ENCODE peak calls at places on chromosome 14, in eight cellular contexts. W is IMR-90, C is lower leg skin, V is uterus, J is sigmoid colon, O is thoracic aorta, A is tibial artery, N is astrocyte of the spinal cord. B is an unnamed sample.

GRCh38 chr14:87833026-87833425 is 160.0 kb downstream of the GALC start:
- DNase-seq in W (no peak), C (no peak), V (no peak), J (no peak), O (no peak), A (no peak), N (no peak), B (no peak)

GRCh38 chr14:94143711-94144110 is 14.3 kb upstream of the IFI27L2 start:
- DNase-seq in W (no peak), C (no peak), V (no peak), J (no peak), O (no peak), A (no peak), N (no peak), B (no peak)

GRCh38 chr14:74429991-74430390 is 4.0 kb upstream of the SYNDIG1L start:
- DNase-seq in W (no peak), C (no peak), V (no peak), J (no peak), O (no peak), A (peak; percentile 44), N (no peak), B (no peak)

GRCh38 chr14:93764211-93764659 is 24.1 kb downstream of the PRIMA1 start:
- DNase-seq in W (peak; percentile 20), C (no peak), V (peak; percentile 85), J (peak; percentile 92), O (peak; percentile 21), A (peak; percentile 86), N (no peak), B (peak; percentile 74)

GRCh38 chr14:71595441-71595840 is 336.8 kb upstream of the RGS6 start:
- DNase-seq in W (no peak), C (no peak), V (no peak), J (no peak), O (no peak), A (no peak), N (no peak), B (no peak)

GRCh38 chr14:55913324-55914035 is 204.7 kb upstream of the PELI2 start:
- DNase-seq in W (peak; percentile 56), C (no peak), V (no peak), J (no peak), O (no peak), A (peak; percentile 83), N (peak; percentile 73), B (peak; percentile 81)

GRCh38 chr14:61609143-61609851 is 86.0 kb upstream of the HIF1A start:
- DNase-seq in W (peak; percentile 66), C (no peak), V (peak; percentile 29), J (no peak), O (no peak), A (no peak), N (peak; percentile 77), B (peak; percentile 75)

GRCh38 chr14:33848706-33849454 is 102.0 kb downstream of the EGLN3 start:
- DNase-seq in W (peak; percentile 10), C (no peak), V (peak; percentile 30), J (peak; percentile 71), O (no peak), A (peak; percentile 73), N (peak; percentile 68), B (peak; percentile 57)

GRCh38 chr14:22426711-22427110 is 162.3 kb downstream of the DAD1 start:
- DNase-seq in W (no peak), C (no peak), V (no peak), J (no peak), O (no peak), A (no peak), N (no peak), B (no peak)

GRCh38 chr14:79586401-79586800 is 624.9 kb downstream of the DIO2 start:
- DNase-seq in W (no peak), C (no peak), V (no peak), J (no peak), O (no peak), A (no peak), N (no peak), B (no peak)

GRCh38 chr14:33280646-33281045 is 342.0 kb downstream of the NPAS3 start:
- DNase-seq in W (no peak), C (no peak), V (no peak), J (no peak), O (no peak), A (no peak), N (peak; percentile 16), B (peak; percentile 76)

GRCh38 chr14:51443195-51444018 is 203.4 kb downstream of the TMX1 start:
- DNase-seq in W (peak; percentile 61), C (no peak), V (no peak), J (no peak), O (no peak), A (no peak), N (peak; percentile 22), B (peak; percentile 81)

GRCh38 chr14:76901171-76902055 is 75.2 kb downstream of the LRRC74A start:
- DNase-seq in W (peak; percentile 9), C (no peak), V (no peak), J (peak; percentile 84), O (no peak), A (no peak), N (no peak), B (no peak)

GRCh38 chr14:20412876-20413784 is at the start of gene TEP1:
- DNase-seq in W (peak; percentile 79), C (peak; percentile 89), V (peak; percentile 87), J (peak; percentile 95), O (peak; percentile 64), A (peak; percentile 94), N (peak; percentile 87), B (peak; percentile 72)
- H3K4me3 ChIP-seq in W (peak within 1 kb of the TSS; percentile 79), C (peak within 1 kb of the TSS; percentile 77), V (peak within 1 kb of the TSS; percentile 77), J (peak within 1 kb of the TSS; percentile 74), O (peak within 1 kb of the TSS; percentile 91), A (peak within 1 kb of the TSS; percentile 91), N (peak within 1 kb of the TSS; percentile 97), B (peak within 1 kb of the TSS; percentile 91)

DNA sequence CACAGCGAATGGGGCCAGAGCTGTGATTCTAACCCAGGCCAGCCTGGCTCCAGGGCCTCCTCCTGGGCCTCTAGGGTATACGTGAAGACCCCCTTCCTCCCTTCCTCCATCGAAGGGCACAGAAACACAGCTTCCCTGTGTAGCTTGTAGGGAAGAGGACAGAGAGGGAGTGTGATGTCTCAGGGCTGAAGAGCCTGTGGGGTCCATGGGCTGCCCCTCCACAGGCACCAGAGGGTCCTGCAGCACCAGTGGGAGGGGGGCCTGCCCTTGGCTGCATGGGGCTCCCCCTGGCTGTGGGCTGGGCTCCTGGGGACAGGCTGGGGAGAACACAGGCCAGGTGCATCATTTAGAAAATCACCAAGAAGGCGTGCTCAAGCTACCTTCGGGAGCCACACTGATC is 178.5 kb downstream of the CALM1 start:
- DNase-seq in W (no peak), C (no peak), V (no peak), J (no peak), O (no peak), A (no peak), N (no peak), B (no peak)
- TF ChIP-seq CTCF in W (no peak), C (no peak), V (no peak), J (no peak), O (no peak), A (no peak), N (no peak), B (no peak)

DNA sequence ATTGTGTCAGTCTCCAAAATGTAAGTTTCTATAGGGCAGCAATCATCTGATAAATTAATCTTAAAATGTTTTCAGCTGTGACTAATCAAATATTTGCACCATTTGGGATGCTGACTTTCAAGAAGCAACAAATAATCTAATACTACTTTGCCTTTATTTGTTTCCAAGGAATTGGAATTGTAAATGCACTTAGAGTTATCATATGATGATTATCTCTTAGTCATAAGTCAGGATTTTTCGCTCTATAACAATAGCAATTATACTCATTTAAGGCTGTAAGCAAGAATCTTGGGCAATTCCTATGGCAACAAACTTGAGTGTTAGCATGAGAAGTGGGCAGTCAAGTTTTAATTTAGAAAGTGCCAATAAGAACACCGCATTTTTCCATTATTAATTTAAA is 13.0 kb upstream of the BAZ1A start:
- DNase-seq in W (no peak), C (no peak), V (no peak), J (no peak), O (no peak), A (no peak), N (no peak), B (no peak)
- H3K4me3 ChIP-seq in W (no peak overlapping the region), C (no peak overlapping the region), V (no peak overlapping the region), J (no peak overlapping the region), O (no peak overlapping the region), A (no peak overlapping the region), N (no peak overlapping the region), B (no peak overlapping the region)

GRCh38 chr14:58401587-58401986 is 5.9 kb downstream of the TOMM20L start:
- DNase-seq in W (no peak), C (no peak), V (no peak), J (no peak), O (no peak), A (no peak), N (no peak), B (no peak)
- TF ChIP-seq CTCF in W (no peak), C (no peak), V (no peak), J (no peak), O (no peak), A (no peak), N (peak; percentile 6), B (no peak)